ENCODE peak calls at places on chromosomes 16 and 17, in eight cellular contexts. One of them, this sample, is unnamed.

GRCh38 chr16:50879873-50880695 is 138.2 kb downstream of the CYLD start:
- DNase-seq in CD4-positive, alpha-beta T cell: no peak
- DNase-seq in activated naive CD8-positive, alpha-beta T cell treated with anti-CD3 and anti-CD28 coated beads for 36 hours: no peak
- DNase-seq in posterior cingulate gyrus: peak
- DNase-seq in AG09319: no peak
- DNase-seq in AG08395: no peak
- DNase-seq in activated naive CD4-positive, alpha-beta T cell: no peak
- DNase-seq in T1000: no peak
- DNase-seq in this sample: no peak

GRCh38 chr17:76495663-76496400 is 5.4 kb downstream of the RHBDF2 start:
- DNase-seq in posterior cingulate gyrus: no peak
- DNase-seq in CD4-positive, alpha-beta T cell: no peak
- DNase-seq in T1000: no peak
- DNase-seq in AG09319: no peak
- DNase-seq in AG08395: no peak
- DNase-seq in activated naive CD4-positive, alpha-beta T cell: no peak
- DNase-seq in activated naive CD8-positive, alpha-beta T cell treated with anti-CD3 and anti-CD28 coated beads for 36 hours: no peak
- DNase-seq in this sample: no peak

GRCh38 chr17:44959821-44960523 is 8.1 kb downstream of the C1QL1 start:
- DNase-seq in activated naive CD8-positive, alpha-beta T cell treated with anti-CD3 and anti-CD28 coated beads for 36 hours: no peak
- DNase-seq in AG08395: no peak
- DNase-seq in T1000: no peak
- DNase-seq in AG09319: no peak
- DNase-seq in posterior cingulate gyrus: peak
- DNase-seq in CD4-positive, alpha-beta T cell: no peak
- DNase-seq in activated naive CD4-positive, alpha-beta T cell: no peak
- DNase-seq in this sample: no peak

GRCh38 chr17:72838068-72838467 is 254.4 kb downstream of the SLC39A11 start:
- DNase-seq in CD4-positive, alpha-beta T cell: no peak
- DNase-seq in AG09319: no peak
- DNase-seq in posterior cingulate gyrus: no peak
- DNase-seq in AG08395: no peak
- DNase-seq in activated naive CD4-positive, alpha-beta T cell: no peak
- DNase-seq in T1000: no peak
- DNase-seq in activated naive CD8-positive, alpha-beta T cell treated with anti-CD3 and anti-CD28 coated beads for 36 hours: no peak
- DNase-seq in this sample: no peak

GRCh38 chr16:84791088-84791487 is 28.7 kb upstream of the CRISPLD2 start:
- DNase-seq in CD4-positive, alpha-beta T cell: no peak
- DNase-seq in posterior cingulate gyrus: peak
- DNase-seq in T1000: no peak
- DNase-seq in AG08395: no peak
- DNase-seq in AG09319: no peak
- DNase-seq in activated naive CD4-positive, alpha-beta T cell: no peak
- DNase-seq in activated naive CD8-positive, alpha-beta T cell treated with anti-CD3 and anti-CD28 coated beads for 36 hours: no peak
- DNase-seq in this sample: no peak

GRCh38 chr17:63998050-63998720 is at the start of gene PRR29:
- DNase-seq in AG08395: peak
- DNase-seq in activated naive CD8-positive, alpha-beta T cell treated with anti-CD3 and anti-CD28 coated beads for 36 hours: peak
- DNase-seq in T1000: peak
- DNase-seq in posterior cingulate gyrus: peak
- DNase-seq in CD4-positive, alpha-beta T cell: peak
- DNase-seq in activated naive CD4-positive, alpha-beta T cell: no peak
- DNase-seq in AG09319: no peak
- DNase-seq in this sample: peak

GRCh38 chr17:31413871-31414589 is 22.6 kb downstream of the RAB11FIP4 start:
- DNase-seq in AG09319: no peak
- DNase-seq in CD4-positive, alpha-beta T cell: no peak
- DNase-seq in T1000: peak
- DNase-seq in AG08395: peak
- DNase-seq in activated naive CD4-positive, alpha-beta T cell: no peak
- DNase-seq in posterior cingulate gyrus: peak
- DNase-seq in activated naive CD8-positive, alpha-beta T cell treated with anti-CD3 and anti-CD28 coated beads for 36 hours: no peak
- DNase-seq in this sample: peak

GRCh38 chr16:35562471-35562870 is 2103.1 kb downstream of the TP53TG3F start:
- DNase-seq in posterior cingulate gyrus: no peak
- DNase-seq in CD4-positive, alpha-beta T cell: no peak
- DNase-seq in T1000: no peak
- DNase-seq in AG09319: no peak
- DNase-seq in AG08395: no peak
- DNase-seq in activated naive CD4-positive, alpha-beta T cell: no peak
- DNase-seq in activated naive CD8-positive, alpha-beta T cell treated with anti-CD3 and anti-CD28 coated beads for 36 hours: no peak
- DNase-seq in this sample: no peak

GRCh38 chr17:40909755-40910154 is 24.7 kb upstream of the KRT20 start:
- DNase-seq in CD4-positive, alpha-beta T cell: no peak
- DNase-seq in AG09319: peak
- DNase-seq in posterior cingulate gyrus: no peak
- DNase-seq in activated naive CD8-positive, alpha-beta T cell treated with anti-CD3 and anti-CD28 coated beads for 36 hours: no peak
- DNase-seq in activated naive CD4-positive, alpha-beta T cell: no peak
- DNase-seq in AG08395: peak
- DNase-seq in T1000: no peak
- DNase-seq in this sample: peak

GRCh38 chr17:50943575-50943933 is 77.4 kb upstream of the TOB1 start:
- DNase-seq in AG09319: no peak
- DNase-seq in T1000: no peak
- DNase-seq in AG08395: no peak
- DNase-seq in CD4-positive, alpha-beta T cell: no peak
- DNase-seq in activated naive CD8-positive, alpha-beta T cell treated with anti-CD3 and anti-CD28 coated beads for 36 hours: no peak
- DNase-seq in posterior cingulate gyrus: peak
- DNase-seq in activated naive CD4-positive, alpha-beta T cell: no peak
- DNase-seq in this sample: no peak

GRCh38 chr17:67718325-67718941 is 697 bp downstream of the NOL11 start:
- DNase-seq in AG09319: no peak
- DNase-seq in activated naive CD4-positive, alpha-beta T cell: no peak
- DNase-seq in posterior cingulate gyrus: no peak
- DNase-seq in activated naive CD8-positive, alpha-beta T cell treated with anti-CD3 and anti-CD28 coated beads for 36 hours: no peak
- DNase-seq in CD4-positive, alpha-beta T cell: peak
- DNase-seq in T1000: no peak
- DNase-seq in AG08395: peak
- DNase-seq in this sample: peak

GRCh38 chr17:61393550-61393903 is 6.1 kb upstream of the TBX2 start:
- DNase-seq in posterior cingulate gyrus: peak
- DNase-seq in activated naive CD4-positive, alpha-beta T cell: no peak
- DNase-seq in activated naive CD8-positive, alpha-beta T cell treated with anti-CD3 and anti-CD28 coated beads for 36 hours: no peak
- DNase-seq in T1000: no peak
- DNase-seq in CD4-positive, alpha-beta T cell: no peak
- DNase-seq in AG08395: no peak
- DNase-seq in AG09319: no peak
- DNase-seq in this sample: no peak

GRCh38 chr16:82589407-82589806 is 37.4 kb upstream of the CDH13 start:
- DNase-seq in CD4-positive, alpha-beta T cell: no peak
- DNase-seq in T1000: no peak
- DNase-seq in activated naive CD8-positive, alpha-beta T cell treated with anti-CD3 and anti-CD28 coated beads for 36 hours: no peak
- DNase-seq in activated naive CD4-positive, alpha-beta T cell: no peak
- DNase-seq in posterior cingulate gyrus: no peak
- DNase-seq in AG09319: no peak
- DNase-seq in AG08395: no peak
- DNase-seq in this sample: no peak

GRCh38 chr17:13002761-13003453 is 14.9 kb downstream of the ELAC2 start:
- DNase-seq in AG09319: no peak
- DNase-seq in activated naive CD4-positive, alpha-beta T cell: no peak
- DNase-seq in AG08395: peak
- DNase-seq in T1000: peak
- DNase-seq in activated naive CD8-positive, alpha-beta T cell treated with anti-CD3 and anti-CD28 coated beads for 36 hours: peak
- DNase-seq in CD4-positive, alpha-beta T cell: peak
- DNase-seq in posterior cingulate gyrus: peak
- DNase-seq in this sample: peak

GRCh38 chr17:2067559-2067958 is 12.7 kb downstream of the HIC1 start:
- DNase-seq in activated naive CD4-positive, alpha-beta T cell: no peak
- DNase-seq in CD4-positive, alpha-beta T cell: no peak
- DNase-seq in activated naive CD8-positive, alpha-beta T cell treated with anti-CD3 and anti-CD28 coated beads for 36 hours: no peak
- DNase-seq in posterior cingulate gyrus: no peak
- DNase-seq in AG08395: no peak
- DNase-seq in AG09319: no peak
- DNase-seq in T1000: no peak
- DNase-seq in this sample: no peak

GRCh38 chr17:81928497-81929252 is 1.1 kb upstream of the MAFG start:
- DNase-seq in CD4-positive, alpha-beta T cell: no peak
- DNase-seq in activated naive CD4-positive, alpha-beta T cell: no peak
- DNase-seq in AG09319: no peak
- DNase-seq in T1000: peak
- DNase-seq in posterior cingulate gyrus: no peak
- DNase-seq in AG08395: no peak
- DNase-seq in activated naive CD8-positive, alpha-beta T cell treated with anti-CD3 and anti-CD28 coated beads for 36 hours: no peak
- DNase-seq in this sample: no peak

GRCh38 chr17:67441052-67441738 is 64.1 kb downstream of the PITPNC1 start:
- DNase-seq in activated naive CD8-positive, alpha-beta T cell treated with anti-CD3 and anti-CD28 coated beads for 36 hours: peak
- DNase-seq in posterior cingulate gyrus: peak
- DNase-seq in CD4-positive, alpha-beta T cell: peak
- DNase-seq in AG09319: no peak
- DNase-seq in T1000: peak
- DNase-seq in AG08395: peak
- DNase-seq in activated naive CD4-positive, alpha-beta T cell: peak
- DNase-seq in this sample: peak

This sample was measured in HFFc6.